ENCODE peak calls at places on chromosomes 12 and 14, in nine cellular contexts. M is left lung, R is T-helper 2 cell, T is esophagus squamous epithelium, F is heart right ventricle, X is fibroblast of gingiva, G is NB4, H is NCI-H1417, E is retina. O is an unnamed sample.
A peak's percentile ranks its signal among the peaks of the same experiment; 100 is the strongest.

GRCh38 chr12:124536613-124537012 is 30.8 kb downstream of the NCOR2 start:
- DNase-seq in E (no peak), F (no peak), R (no peak), T (no peak), G (no peak), H (no peak), M (no peak), X (peak; percentile 44), O (no peak)

GRCh38 chr14:57889245-57889644 is 23.4 kb upstream of the SLC35F4 start:
- DNase-seq in M (peak; percentile 75), X (peak; percentile 20), F (peak; percentile 34), T (no peak), E (no peak), H (peak; percentile 9), G (no peak), R (no peak), O (peak; percentile 26)

GRCh38 chr12:44873898-44874297 is 2.2 kb downstream of the NELL2 start:
- DNase-seq in T (no peak), H (peak; percentile 47), X (peak; percentile 14), R (no peak), M (no peak), E (peak; percentile 44), F (no peak), G (peak; percentile 9), O (no peak)

GRCh38 chr12:24661657-24662096 is 287.2 kb downstream of the BCAT1 start:
- DNase-seq in H (no peak), F (no peak), X (peak; percentile 93), R (no peak), T (no peak), G (peak; percentile 54), M (peak; percentile 86), E (no peak), O (peak; percentile 32)

GRCh38 chr14:71123579-71124135 is 216.4 kb downstream of the PCNX1 start:
- DNase-seq in X (no peak), T (no peak), E (no peak), G (no peak), M (no peak), R (no peak), F (no peak), H (no peak), O (no peak)

GRCh38 chr12:113103756-113104450 is 31.7 kb downstream of the RASAL1 start:
- DNase-seq in H (no peak), G (no peak), T (no peak), X (no peak), M (no peak), F (no peak), R (peak; percentile 51), E (no peak), O (no peak)

GRCh38 chr12:21860534-21860933 is 80.7 kb downstream of the ABCC9 start:
- DNase-seq in H (no peak), F (no peak), G (no peak), R (no peak), T (no peak), E (no peak), X (no peak), M (no peak), O (no peak)

GRCh38 chr14:66638688-66639087 is 130.7 kb downstream of the GPHN start:
- DNase-seq in M (no peak), F (no peak), E (no peak), X (no peak), G (no peak), R (no peak), T (no peak), H (no peak), O (no peak)

GRCh38 chr14:45715946-45716345 is 462.9 kb upstream of the MIS18BP1 start:
- DNase-seq in F (no peak), H (no peak), G (no peak), T (no peak), M (no peak), E (no peak), R (no peak), X (no peak), O (no peak)

GRCh38 chr14:42322486-42323284 is 716.0 kb downstream of the LRFN5 start:
- DNase-seq in F (no peak), H (no peak), E (no peak), T (no peak), G (peak; percentile 2), M (no peak), X (no peak), R (no peak), O (no peak)

GRCh38 chr14:49961270-49962222 is 68.7 kb downstream of the ARF6 start:
- DNase-seq in G (no peak), H (peak; percentile 61), E (no peak), T (no peak), F (no peak), X (no peak), R (no peak), M (no peak), O (no peak)

GRCh38 chr14:66117600-66117999 is 368.6 kb upstream of the CCDC196 start:
- DNase-seq in H (no peak), T (no peak), G (no peak), R (no peak), X (peak; percentile 8), F (no peak), M (no peak), E (no peak), O (peak; percentile 12)

GRCh38 chr14:104820669-104821228 is 19.8 kb downstream of the ZBTB42 start:
- DNase-seq in T (no peak), X (peak; percentile 68), M (peak; percentile 88), E (peak; percentile 76), F (peak; percentile 44), R (no peak), H (peak; percentile 15), G (no peak), O (peak; percentile 81)

GRCh38 chr12:3463927-3464326 is 27.1 kb upstream of the PRMT8 start:
- DNase-seq in H (no peak), G (no peak), E (no peak), F (no peak), R (no peak), T (no peak), X (no peak), M (no peak), O (peak; percentile 28)

GRCh38 chr14:81519200-81519998 is 14.3 kb downstream of the SEL1L start:
- DNase-seq in M (no peak), G (peak; percentile 61), H (no peak), X (no peak), F (peak; percentile 29), T (no peak), E (no peak), R (no peak), O (no peak)

GRCh38 chr14:100476012-100476822 is 111.0 kb downstream of the BEGAIN start:
- DNase-seq in R (no peak), E (peak; percentile 49), G (no peak), H (peak; percentile 87), M (no peak), F (no peak), T (no peak), X (peak; percentile 26), O (peak; percentile 71)

GRCh38 chr14:75119056-75119455 is 7.8 kb downstream of the NEK9 start:
- DNase-seq in E (no peak), T (no peak), G (peak; percentile 17), H (no peak), M (no peak), R (no peak), X (no peak), F (no peak), O (no peak)

GRCh38 chr12:6375269-6376078 is at the start of gene SCNN1A:
- DNase-seq in T (no peak), H (peak; percentile 85), X (no peak), G (no peak), M (peak; percentile 87), F (no peak), E (no peak), R (no peak), O (peak; percentile 68)

GRCh38 chr14:104786091-104786586 is 9.4 kb downstream of the AKT1 start:
- DNase-seq in T (no peak), R (no peak), E (peak; percentile 1), G (no peak), M (peak; percentile 87), X (no peak), F (no peak), H (no peak), O (no peak)

GRCh38 chr12:55831407-55831880 is 2.1 kb upstream of the DNAJC14 start:
- DNase-seq in H (no peak), M (no peak), R (no peak), E (no peak), X (no peak), T (no peak), F (no peak), G (peak; percentile 39), O (no peak)

GRCh38 chr12:13097526-13097925 is 5.9 kb downstream of the GSG1 start:
- DNase-seq in X (peak; percentile 42), G (peak; percentile 55), T (no peak), M (no peak), R (no peak), F (no peak), E (no peak), H (no peak), O (no peak)

O was measured in Calu3.